ENCODE peak calls at places on chromosomes 13 and 19, in ten cellular contexts. J is epithelial cell of esophagus, X is A549, U is cardiac muscle cell, N is HFF-Myc, F is neural progenitor cell, K is fibroblast of pulmonary artery, T is coronary artery, B is lung, P is thyroid gland. V is an unnamed sample.
A peak's percentile ranks its signal among the peaks of the same experiment; 100 is the strongest.

GRCh38 chr13:29106651-29107050 is 286.5 kb downstream of the MTUS2 start:
- DNase-seq in N (no peak), F (no peak), B (no peak), T (no peak), J (no peak), X (no peak), U (no peak), P (no peak), K (no peak), V (no peak)

GRCh38 chr13:19950374-19950773 is 8.2 kb upstream of the ZMYM2 start:
- DNase-seq in U (no peak), F (no peak), X (no peak), J (no peak), K (no peak), P (no peak), N (no peak), B (no peak), T (no peak), V (no peak)

GRCh38 chr13:25971499-25972145 is 80.2 kb downstream of the SHISA2 start:
- DNase-seq in K (no peak), F (peak; percentile 46), T (no peak), J (no peak), U (no peak), P (no peak), X (no peak), N (no peak), B (no peak), V (peak; percentile 48)

GRCh38 chr19:57992841-57993240 is 9.8 kb downstream of the ZNF606 start:
- DNase-seq in T (no peak), X (no peak), P (no peak), B (no peak), J (no peak), U (no peak), N (no peak), K (no peak), F (no peak), V (no peak)

GRCh38 chr19:5953034-5953589 is 24.8 kb downstream of the RANBP3 start:
- DNase-seq in N (no peak), F (no peak), K (peak; percentile 36), U (no peak), J (no peak), T (no peak), P (no peak), B (no peak), X (no peak), V (no peak)

GRCh38 chr19:47650695-47651094 is 41.8 kb downstream of the BICRA start:
- DNase-seq in U (no peak), P (no peak), F (no peak), T (no peak), K (no peak), X (no peak), B (no peak), J (no peak), N (no peak), V (no peak)

GRCh38 chr19:32605544-32605943 is 24.6 kb downstream of the PDCD5 start:
- DNase-seq in P (no peak), X (no peak), T (no peak), K (no peak), U (no peak), J (no peak), B (no peak), N (no peak), F (no peak), V (no peak)

GRCh38 chr19:50486823-50487515 is 10.3 kb upstream of the GARIN5A start:
- DNase-seq in B (no peak), X (no peak), F (peak; percentile 68), J (peak; percentile 18), P (no peak), U (peak; percentile 89), K (peak; percentile 43), N (peak; percentile 42), T (no peak), V (no peak)

GRCh38 chr19:38543807-38544568 is 73.8 kb downstream of the MAP4K1 start:
- DNase-seq in B (peak; percentile 54), T (peak; percentile 80), J (peak; percentile 83), P (peak; percentile 30), K (peak; percentile 77), U (peak; percentile 62), X (peak; percentile 98), F (no peak), N (peak; percentile 32), V (peak; percentile 78)
- H3K4me3 ChIP-seq in B (no peak overlapping the region), T (peak overlapping the region; percentile 47), J (no peak overlapping the region), P (no peak overlapping the region), K (peak overlapping the region; percentile 6), U (no peak overlapping the region), X (peak overlapping the region; percentile 37), F (no peak overlapping the region), N (no peak overlapping the region), V (peak overlapping the region; percentile 54)

GRCh38 chr19:36047835-36048234 is 6.2 kb downstream of the THAP8 start:
- DNase-seq in B (no peak), N (no peak), J (no peak), U (no peak), T (no peak), X (no peak), F (no peak), K (no peak), P (no peak), V (no peak)

GRCh38 chr19:36049080-36049698 is 4.9 kb downstream of the THAP8 start:
- DNase-seq in F (no peak), P (no peak), B (no peak), N (no peak), J (peak; percentile 45), U (no peak), X (no peak), T (no peak), K (no peak), V (no peak)

GRCh38 chr19:36051637-36052036 is 2.4 kb downstream of the THAP8 start:
- DNase-seq in K (no peak), N (no peak), P (no peak), B (no peak), J (no peak), T (no peak), U (no peak), X (no peak), F (no peak), V (no peak)

GRCh38 chr19:36054119-36054732 is at the start of gene THAP8:
- DNase-seq in J (peak; percentile 100), K (peak; percentile 100), X (peak; percentile 100), N (peak; percentile 96), U (peak; percentile 99), T (peak; percentile 100), F (peak; percentile 99), B (peak; percentile 100), P (peak; percentile 100), V (peak; percentile 99)

DNA sequence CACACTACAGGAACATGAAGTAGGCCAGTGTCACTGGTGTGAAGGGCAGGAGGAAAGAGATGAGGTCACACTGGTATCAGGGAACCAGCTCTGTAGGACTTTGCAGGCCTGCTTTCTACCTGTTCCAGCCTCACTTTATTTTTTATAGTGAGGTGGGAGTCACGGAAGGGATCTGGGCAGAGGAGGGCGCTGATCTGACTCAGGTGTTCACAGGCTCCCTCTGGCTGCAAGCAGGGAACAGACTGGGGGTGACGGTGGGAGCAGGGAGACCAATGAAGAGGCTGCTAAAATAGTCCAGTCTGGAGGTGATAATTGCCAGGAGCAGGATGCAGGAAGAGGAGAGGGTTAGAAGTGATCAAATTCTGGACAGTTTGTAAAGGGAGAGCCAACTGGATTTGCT is 2.8 kb downstream of the THAP8 start:
- DNase-seq in P (no peak), U (peak; percentile 50), F (peak; percentile 67), T (no peak), N (no peak), K (no peak), B (no peak), J (peak; percentile 43), X (no peak), V (no peak)
- TF ChIP-seq CTCF in P (no peak), U (peak; percentile 31), F (peak; percentile 58), T (no peak), N (peak; percentile 23), K (peak; percentile 29), B (no peak), J (peak; percentile 40), X (peak; percentile 53), V (peak; percentile 18)

DNA sequence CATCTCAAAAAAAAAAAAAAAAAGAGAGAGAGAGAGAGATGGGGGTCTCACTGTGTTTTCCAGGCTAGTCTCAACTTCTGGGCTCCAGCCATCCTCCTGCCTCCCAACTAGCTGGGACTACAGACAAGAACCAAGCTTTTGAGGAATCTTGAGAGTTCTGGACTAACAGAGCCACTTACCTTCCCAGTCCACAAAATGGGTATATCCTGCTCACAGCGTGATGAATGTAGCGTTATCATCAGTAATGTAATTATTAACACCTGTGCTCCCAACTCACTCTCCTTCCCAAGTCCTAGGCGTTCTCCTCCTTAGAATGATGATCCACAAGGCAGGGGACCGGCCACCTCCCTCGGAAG is 4.6 kb upstream of the NANOS3 start:
- DNase-seq in B (no peak), T (no peak), P (no peak), K (no peak), N (no peak), J (no peak), F (no peak), U (no peak), X (no peak), V (no peak)
- H3K4me3 ChIP-seq in B (no peak overlapping the region), T (peak overlapping the region; percentile 65), P (peak overlapping the region; percentile 38), K (no peak overlapping the region), N (no peak overlapping the region), J (no peak overlapping the region), F (peak overlapping the region; percentile 38), U (peak overlapping the region; percentile 28), X (peak overlapping the region; percentile 69), V (no peak overlapping the region)

GRCh38 chr13:33512880-33513554 is 227.5 kb upstream of the STARD13 start:
- DNase-seq in N (peak; percentile 42), P (no peak), F (no peak), X (no peak), J (no peak), U (no peak), K (no peak), B (no peak), T (no peak), V (no peak)

GRCh38 chr13:33518442-33518841 is 232.9 kb upstream of the STARD13 start:
- DNase-seq in P (no peak), X (no peak), N (no peak), U (no peak), J (no peak), K (no peak), T (no peak), B (no peak), F (no peak), V (no peak)

GRCh38 chr13:33509642-33510229 is 224.2 kb upstream of the STARD13 start:
- DNase-seq in T (peak; percentile 80), P (peak; percentile 18), X (no peak), N (no peak), B (peak; percentile 36), U (no peak), F (peak; percentile 9), K (peak; percentile 90), J (peak; percentile 34), V (peak; percentile 40)

GRCh38 chr13:33510350-33510749 is 224.8 kb upstream of the STARD13 start:
- DNase-seq in B (no peak), P (no peak), F (no peak), K (no peak), N (no peak), J (no peak), U (no peak), X (no peak), T (no peak), V (no peak)

DNA sequence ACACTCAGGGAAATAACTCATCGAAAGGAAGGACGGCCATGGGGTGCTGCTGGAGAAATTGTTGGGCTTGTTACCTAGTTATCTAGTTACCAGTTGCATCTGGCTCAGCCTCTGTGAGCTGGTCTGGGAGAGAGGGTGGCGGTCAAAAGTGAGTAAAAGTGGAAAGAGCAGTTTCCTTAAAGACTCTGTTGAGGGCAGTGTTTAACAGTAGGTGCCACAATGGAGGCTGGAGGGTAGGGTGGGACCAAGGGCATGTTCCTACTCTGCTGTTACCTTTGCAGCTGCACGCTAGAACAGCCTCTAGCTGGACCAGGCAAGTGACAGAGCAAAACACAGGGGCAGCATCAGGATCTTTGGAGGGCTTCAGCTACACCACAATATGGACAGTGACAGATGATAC is 228.8 kb upstream of the STARD13 start:
- DNase-seq in B (no peak), U (no peak), X (no peak), P (no peak), J (peak; percentile 31), F (peak; percentile 36), N (no peak), K (no peak), T (no peak), V (no peak)
- TF ChIP-seq CTCF in B (no peak), U (no peak), X (no peak), P (no peak), J (no peak), F (peak; percentile 29), N (no peak), K (no peak), T (no peak), V (no peak)

V was measured in dorsolateral prefrontal cortex.